ENCODE peak calls at places on chromosomes 16 and 17, in nine cellular contexts. S is IMR-90, M is H1, Z is GM23248, E is endothelial cell of umbilical vein, B is mammary epithelial cell, R is OCI-LY7, H is HCT116, J is PC-3. V is an unnamed sample.
A peak's percentile ranks its signal among the peaks of the same experiment; 100 is the strongest.

GRCh38 chr17:57158296-57158695 is 73.2 kb downstream of the AKAP1 start:
- DNase-seq in S (no peak), M (no peak), Z (peak; percentile 37), E (no peak), B (peak; percentile 26), R (no peak), H (no peak), J (no peak), V (no peak)

GRCh38 chr16:68444058-68444657 is 4.2 kb downstream of the SMPD3 start:
- DNase-seq in S (peak; percentile 21), M (peak; percentile 77), Z (peak; percentile 61), E (peak; percentile 44), B (peak; percentile 20), R (no peak), H (no peak), J (peak; percentile 52), V (no peak)

GRCh38 chr16:49910761-49911160 is 54.8 kb upstream of the ZNF423 start:
- DNase-seq in S (no peak), M (peak; percentile 49), Z (no peak), E (no peak), B (no peak), R (no peak), H (no peak), J (no peak), V (no peak)

GRCh38 chr17:17062356-17062755 is 20.1 kb downstream of the MPRIP start:
- DNase-seq in S (no peak), M (no peak), Z (no peak), E (no peak), B (no peak), R (no peak), H (no peak), J (no peak), V (no peak)

GRCh38 chr17:17780941-17781590 is 55.7 kb downstream of the SREBF1 start:
- DNase-seq in S (peak; percentile 65), M (peak; percentile 77), Z (no peak), E (peak; percentile 21), B (no peak), R (no peak), H (no peak), J (peak; percentile 39), V (no peak)

GRCh38 chr16:89144681-89145080 is 26.9 kb upstream of the CDH15 start:
- DNase-seq in S (no peak), M (no peak), Z (no peak), E (no peak), B (no peak), R (no peak), H (no peak), J (no peak), V (no peak)

GRCh38 chr17:62597920-62598319 is 29.6 kb upstream of the MRC2 start:
- DNase-seq in S (no peak), M (no peak), Z (peak; percentile 82), E (no peak), B (no peak), R (no peak), H (no peak), J (no peak), V (no peak)

GRCh38 chr17:57284984-57285646 is 28.8 kb downstream of the MSI2 start:
- DNase-seq in S (no peak), M (no peak), Z (no peak), E (no peak), B (no peak), R (peak; percentile 77), H (no peak), J (no peak), V (peak; percentile 90)

GRCh38 chr17:38982858-38983746 is 15.9 kb upstream of the FBXO47 start:
- DNase-seq in S (peak; percentile 75), M (peak; percentile 55), Z (peak; percentile 81), E (peak; percentile 74), B (peak; percentile 38), R (peak; percentile 82), H (peak; percentile 53), J (peak; percentile 68), V (peak; percentile 66)

GRCh38 chr16:78609542-78610253 is 510.2 kb downstream of the WWOX start:
- DNase-seq in S (no peak), M (no peak), Z (no peak), E (no peak), B (no peak), R (no peak), H (no peak), J (no peak), V (no peak)

GRCh38 chr17:14320734-14321475 is 20.0 kb downstream of the HS3ST3B1 start:
- DNase-seq in S (no peak), M (no peak), Z (no peak), E (no peak), B (no peak), R (no peak), H (no peak), J (no peak), V (no peak)

GRCh38 chr17:76506408-76507328 is 5.4 kb upstream of the RHBDF2 start:
- DNase-seq in S (peak; percentile 54), M (peak; percentile 99), Z (peak; percentile 78), E (peak; percentile 71), B (peak; percentile 54), R (peak; percentile 90), H (peak; percentile 60), J (peak; percentile 94), V (peak; percentile 83)

GRCh38 chr17:2462481-2462880 is 49.2 kb downstream of the METTL16 start:
- DNase-seq in S (no peak), M (no peak), Z (no peak), E (no peak), B (no peak), R (no peak), H (no peak), J (no peak), V (no peak)

GRCh38 chr17:43003542-43004172 is 2.9 kb upstream of the IFI35 start:
- DNase-seq in S (peak; percentile 50), M (no peak), Z (peak; percentile 67), E (no peak), B (peak; percentile 59), R (no peak), H (peak; percentile 61), J (peak; percentile 67), V (no peak)

GRCh38 chr17:81735181-81736102 is 23.4 kb downstream of the SLC25A10 start:
- DNase-seq in S (peak; percentile 33), M (no peak), Z (peak; percentile 88), E (no peak), B (peak; percentile 55), R (no peak), H (no peak), J (peak; percentile 70), V (no peak)

GRCh38 chr16:64440421-64440831 is 681.4 kb downstream of the CDH11 start:
- DNase-seq in S (peak; percentile 99), M (no peak), Z (peak; percentile 97), E (peak; percentile 50), B (peak; percentile 47), R (no peak), H (no peak), J (peak; percentile 90), V (no peak)

GRCh38 chr17:64622931-64623654 is 39.0 kb downstream of the SMURF2 start:
- DNase-seq in S (peak; percentile 91), M (no peak), Z (peak; percentile 91), E (peak; percentile 97), B (peak; percentile 80), R (no peak), H (peak; percentile 80), J (peak; percentile 96), V (no peak)
- H4K20me1 ChIP-seq in S (peaks cover 100% of the 10 kb centered on the region), M (peaks cover 3% of the 10 kb centered on the region), Z (peaks cover 68% of the 10 kb centered on the region), E (peaks cover 23% of the 10 kb centered on the region), B (peaks cover 12% of the 10 kb centered on the region), R (no peaks in the 10 kb centered on the region), H (peaks cover 47% of the 10 kb centered on the region), J (peaks cover 72% of the 10 kb centered on the region), V (no peaks in the 10 kb centered on the region)

DNA sequence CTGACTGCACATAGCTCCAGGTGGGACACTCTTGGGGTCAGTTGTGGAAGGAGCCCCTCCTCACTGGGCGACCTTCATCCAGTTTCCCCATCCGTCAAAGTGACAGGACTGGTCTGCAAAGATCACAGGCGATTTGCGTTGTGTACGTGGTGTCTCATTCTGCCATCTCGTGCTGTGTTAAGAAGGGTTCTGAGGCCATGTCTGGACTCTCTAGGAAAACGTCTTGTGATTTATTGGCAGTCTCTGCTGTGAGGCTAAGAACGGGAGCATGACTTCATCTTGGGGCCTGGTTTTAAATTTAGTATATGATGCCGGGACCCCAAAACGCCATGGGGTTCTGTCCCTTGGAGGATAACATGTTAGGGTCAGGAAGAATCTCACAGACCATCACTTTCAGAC is 65.2 kb upstream of the CIBAR2 start:
- DNase-seq in S (no peak), M (no peak), Z (no peak), E (no peak), B (no peak), R (no peak), H (no peak), J (no peak), V (no peak)
- H4K20me1 ChIP-seq in S (peaks cover 76% of the 10 kb centered on the region), M (peaks cover 16% of the 10 kb centered on the region), Z (no peaks in the 10 kb centered on the region), E (no peaks in the 10 kb centered on the region), B (no peaks in the 10 kb centered on the region), R (no peaks in the 10 kb centered on the region), H (no peaks in the 10 kb centered on the region), J (no peaks in the 10 kb centered on the region), V (no peaks in the 10 kb centered on the region)

GRCh38 chr17:78718575-78719209 is 63.4 kb downstream of the CYTH1 start:
- DNase-seq in S (no peak), M (no peak), Z (no peak), E (no peak), B (no peak), R (peak; percentile 61), H (no peak), J (no peak), V (no peak)
- H4K20me1 ChIP-seq in S (peaks cover 47% of the 10 kb centered on the region), M (peaks cover 12% of the 10 kb centered on the region), Z (no peaks in the 10 kb centered on the region), E (peaks cover 6% of the 10 kb centered on the region), B (no peaks in the 10 kb centered on the region), R (peaks cover 4% of the 10 kb centered on the region), H (no peaks in the 10 kb centered on the region), J (no peaks in the 10 kb centered on the region), V (peaks cover 11% of the 10 kb centered on the region)

GRCh38 chr16:81514041-81514559 is 69.5 kb downstream of the CMIP start:
- DNase-seq in S (no peak), M (no peak), Z (no peak), E (no peak), B (no peak), R (peak; percentile 40), H (no peak), J (no peak), V (no peak)

GRCh38 chr16:81513204-81514040 is 68.8 kb downstream of the CMIP start:
- DNase-seq in S (no peak), M (peak; percentile 63), Z (peak; percentile 35), E (peak; percentile 84), B (no peak), R (no peak), H (no peak), J (no peak), V (no peak)

GRCh38 chr16:81511371-81511770 is 66.8 kb downstream of the CMIP start:
- DNase-seq in S (peak; percentile 89), M (no peak), Z (peak; percentile 79), E (peak; percentile 89), B (peak; percentile 65), R (no peak), H (peak; percentile 28), J (peak; percentile 94), V (no peak)

GRCh38 chr16:81509404-81509803 is 64.8 kb downstream of the CMIP start:
- DNase-seq in S (no peak), M (no peak), Z (no peak), E (no peak), B (no peak), R (no peak), H (no peak), J (no peak), V (no peak)

DNA sequence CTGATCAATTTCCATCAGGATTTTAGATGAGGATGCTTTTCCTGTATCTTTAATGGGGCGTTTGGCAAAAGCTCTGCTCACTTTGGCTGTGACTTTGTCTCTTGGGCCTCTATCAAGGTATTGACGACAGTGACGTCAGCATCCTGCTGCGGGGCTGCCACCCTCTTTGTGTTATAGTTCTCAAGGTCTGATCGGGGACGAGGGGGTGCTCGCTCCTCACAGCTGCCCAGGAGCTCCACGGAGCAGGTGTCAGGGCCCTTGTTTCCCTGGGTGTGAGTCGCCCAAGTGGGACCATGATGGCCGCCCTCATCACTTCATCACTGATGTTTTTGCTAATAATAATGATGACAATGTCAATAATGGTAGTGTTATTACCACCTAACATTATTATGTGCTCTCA is 65.4 kb downstream of the CMIP start:
- DNase-seq in S (no peak), M (no peak), Z (no peak), E (no peak), B (no peak), R (no peak), H (no peak), J (no peak), V (no peak)
- H4K20me1 ChIP-seq in S (peaks cover 10% of the 10 kb centered on the region), M (peaks cover 10% of the 10 kb centered on the region), Z (no peaks in the 10 kb centered on the region), E (no peaks in the 10 kb centered on the region), B (no peaks in the 10 kb centered on the region), R (peaks cover 4% of the 10 kb centered on the region), H (no peaks in the 10 kb centered on the region), J (no peaks in the 10 kb centered on the region), V (no peaks in the 10 kb centered on the region)